ENCODE peak calls at places on chromosomes 1 and 21, in four cellular contexts. H is left ventricle myocardium inferior, P is Panc1, J is heart left ventricle. A is an unnamed sample.

GRCh38 chr1:170593173-170593572 is 61.2 kb downstream of the GORAB start:
- DNase-seq in H (no peak), P (no peak), J (no peak), A (no peak)

GRCh38 chr1:214934035-214934434 is 148.5 kb upstream of the KCNK2 start:
- DNase-seq in H (no peak), P (no peak), J (no peak), A (no peak)

GRCh38 chr1:154386643-154387352 is 18.3 kb upstream of the IL6R start:
- DNase-seq in H (no peak), P (no peak), J (no peak), A (no peak)

GRCh38 chr1:205018381-205018780 is 24.6 kb upstream of the CNTN2 start:
- DNase-seq in H (no peak), P (no peak), J (no peak), A (no peak)

GRCh38 chr1:209268479-209268878 is 315.0 kb upstream of the CAMK1G start:
- DNase-seq in H (no peak), P (no peak), J (no peak), A (no peak)

GRCh38 chr1:48025076-48025475 is 27.9 kb upstream of the TRABD2B start:
- DNase-seq in H (no peak), P (no peak), J (no peak), A (no peak)

GRCh38 chr1:96487404-96487803 is 234.2 kb upstream of the PTBP2 start:
- DNase-seq in H (no peak), P (no peak), J (no peak), A (peak; percentile 21)

GRCh38 chr1:32536117-32536516 is 3.1 kb upstream of the ZBTB8A start:
- DNase-seq in H (no peak), P (no peak), J (no peak), A (no peak)

GRCh38 chr1:168362991-168363390 is 82.3 kb downstream of the TBX19 start:
- DNase-seq in H (no peak), P (no peak), J (no peak), A (no peak)

GRCh38 chr1:110242062-110242461 is 31.9 kb downstream of the KCNC4 start:
- DNase-seq in H (no peak), P (no peak), J (no peak), A (no peak)

GRCh38 chr1:3578906-3579305 is 32.4 kb downstream of the MEGF6 start:
- DNase-seq in H (no peak), P (no peak), J (no peak), A (no peak)

GRCh38 chr1:235640580-235640979 is 9.0 kb downstream of the GNG4 start:
- DNase-seq in H (no peak), P (no peak), J (no peak), A (no peak)

GRCh38 chr1:205301842-205302588 is 19.5 kb downstream of the NUAK2 start:
- DNase-seq in H (no peak), P (no peak), J (no peak), A (no peak)

GRCh38 chr1:24351247-24351646 is 32.1 kb downstream of the GRHL3 start:
- DNase-seq in H (no peak), P (no peak), J (no peak), A (no peak)

GRCh38 chr1:32953495-32953894 is 11.1 kb downstream of the RNF19B start:
- DNase-seq in H (no peak), P (peak; percentile 82), J (no peak), A (no peak)

GRCh38 chr1:230155021-230155420 is 88.0 kb downstream of the GALNT2 start:
- DNase-seq in H (no peak), P (no peak), J (no peak), A (no peak)

GRCh38 chr1:204983121-204983520 is 59.9 kb upstream of the CNTN2 start:
- DNase-seq in H (no peak), P (no peak), J (no peak), A (no peak)

GRCh38 chr21:45818276-45818903 is 163.2 kb upstream of the COL6A1 start:
- DNase-seq in H (no peak), P (no peak), J (no peak), A (no peak)

GRCh38 chr1:188023206-188023605 is 1194.5 kb downstream of the PLA2G4A start:
- DNase-seq in H (no peak), P (no peak), J (no peak), A (no peak)

GRCh38 chr1:19385869-19386591 is 73.9 kb downstream of the SLC66A1 start:
- DNase-seq in H (peak; percentile 55), P (no peak), J (peak; percentile 67), A (no peak)

GRCh38 chr1:110601332-110601731 is 4.8 kb downstream of the KCNA2 start:
- DNase-seq in H (no peak), P (no peak), J (no peak), A (no peak)

GRCh38 chr1:15885701-15886612 is 38.5 kb downstream of the SPEN start:
- DNase-seq in H (peak; percentile 98), P (peak; percentile 55), J (peak; percentile 96), A (peak; percentile 53)

GRCh38 chr1:12075195-12076114 is 12.4 kb downstream of the TNFRSF8 start:
- DNase-seq in H (no peak), P (no peak), J (peak; percentile 36), A (no peak)

GRCh38 chr1:11817192-11817591 is 11.2 kb downstream of the CLCN6 start:
- DNase-seq in H (no peak), P (no peak), J (no peak), A (no peak)

GRCh38 chr1:112083487-112083886 is 94.0 kb upstream of the KCND3 start:
- DNase-seq in H (no peak), P (no peak), J (no peak), A (no peak)

GRCh38 chr1:149962039-149962647 is 25.5 kb upstream of the MTMR11 start:
- DNase-seq in H (no peak), P (peak; percentile 51), J (peak; percentile 45), A (no peak)

GRCh38 chr1:165068716-165069115 is 287.8 kb downstream of the LMX1A start:
- DNase-seq in H (no peak), P (no peak), J (no peak), A (no peak)

GRCh38 chr21:42746593-42747266 is 93.3 kb downstream of the PDE9A start:
- DNase-seq in H (peak; percentile 46), P (no peak), J (peak; percentile 43), A (no peak)

GRCh38 chr1:118504231-118504644 is 319.2 kb upstream of the SPAG17 start:
- DNase-seq in H (no peak), P (no peak), J (no peak), A (no peak)

GRCh38 chr1:34786521-34787325 is 5.7 kb downstream of the GJB3 start:
- DNase-seq in H (peak; percentile 70), P (peak; percentile 53), J (peak; percentile 74), A (no peak)

GRCh38 chr1:232378266-232379041 is 251.5 kb downstream of the SIPA1L2 start:
- DNase-seq in H (no peak), P (no peak), J (no peak), A (no peak)

GRCh38 chr1:27391511-27392095 is 819 bp upstream of the GPR3 start:
- DNase-seq in H (peak; percentile 58), P (no peak), J (peak; percentile 74), A (no peak)

GRCh38 chr1:169648187-169648586 is 18.3 kb upstream of the SELP start:
- DNase-seq in H (no peak), P (no peak), J (no peak), A (no peak)

GRCh38 chr1:222918746-222919477 is 104.1 kb downstream of the DISP1 start:
- DNase-seq in H (no peak), P (no peak), J (no peak), A (peak; percentile 40)

GRCh38 chr1:116334868-116335649 is 38.0 kb upstream of the ATP1A1 start:
- DNase-seq in H (no peak), P (no peak), J (no peak), A (no peak)

GRCh38 chr1:236654511-236654910 is 31.8 kb upstream of the ACTN2 start:
- DNase-seq in H (no peak), P (no peak), J (no peak), A (no peak)
- H3K27me3 ChIP-seq in H (no peaks in the 10 kb centered on the region), P (no peaks in the 10 kb centered on the region), J (no peaks in the 10 kb centered on the region), A (no peaks in the 10 kb centered on the region)

DNA sequence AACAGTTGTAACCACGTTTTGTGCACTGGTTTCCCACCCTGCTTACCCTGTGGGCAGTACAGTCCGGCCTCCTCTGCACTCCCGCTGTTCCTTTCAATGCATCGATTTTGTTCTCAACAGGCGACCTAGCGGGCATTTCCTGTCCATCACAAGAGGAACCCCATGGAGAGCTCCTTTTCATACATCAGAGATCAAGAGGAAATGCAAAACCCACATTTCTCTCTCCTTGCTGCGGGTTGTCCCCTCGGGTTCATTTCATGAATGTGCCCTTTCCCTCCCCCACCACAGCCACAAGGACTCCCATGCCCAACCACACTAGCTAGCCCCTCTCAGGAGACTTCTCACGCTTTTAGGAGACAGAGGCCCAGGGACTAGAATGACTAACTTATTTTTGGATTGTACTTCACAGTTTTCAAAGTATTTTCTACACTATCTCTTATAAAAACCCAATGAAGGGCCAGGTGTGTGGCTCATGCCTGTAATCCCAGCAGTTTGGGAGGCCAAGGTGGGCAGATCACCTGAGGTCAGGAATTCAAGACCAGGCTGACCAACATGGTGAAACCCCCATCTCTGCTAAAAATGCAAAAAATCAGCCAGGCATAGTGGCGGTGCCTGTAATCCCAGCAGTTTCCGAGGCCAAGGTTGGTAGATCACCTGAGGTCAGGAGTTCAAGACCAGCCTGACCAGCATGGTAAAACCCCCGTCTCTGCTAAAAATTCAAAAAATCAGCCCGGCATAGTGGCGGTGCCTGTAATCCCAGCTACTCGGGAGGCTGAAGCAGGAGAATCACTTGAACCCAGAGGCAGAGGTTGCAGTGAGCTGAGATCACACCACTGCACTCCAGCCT is 18.4 kb downstream of the ATP1A4 start:
- DNase-seq in H (no peak), P (no peak), J (no peak), A (no peak)
- H3K4me3 ChIP-seq in H (no peak overlapping the region), P (no peak overlapping the region), J (no peak overlapping the region), A (no peak overlapping the region)

DNA sequence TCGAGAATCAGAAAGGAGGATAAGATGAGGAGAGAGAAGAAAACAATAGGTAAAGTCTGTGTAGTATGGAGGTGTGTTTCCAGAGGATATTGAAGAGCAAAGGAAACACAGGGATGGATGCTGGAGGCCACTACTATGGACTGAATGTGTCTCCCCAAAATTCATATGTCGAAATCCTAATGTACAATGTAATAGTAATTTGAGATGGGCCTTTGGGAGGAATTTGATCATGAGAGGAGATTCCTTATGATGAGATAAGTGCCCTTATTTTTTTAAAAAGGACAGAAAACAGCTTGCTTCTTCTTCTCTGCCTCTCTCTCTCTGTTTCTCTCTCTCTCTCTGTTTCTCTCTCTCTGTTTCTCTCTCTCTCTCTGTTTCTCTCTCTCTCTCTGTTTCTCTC is 602.2 kb upstream of the ADAMTS5 start:
- DNase-seq in H (no peak), P (no peak), J (no peak), A (no peak)
- H3K27ac ChIP-seq in H (no peak overlapping the region), P (no peak overlapping the region), J (no peak overlapping the region), A (peak overlapping the region; percentile 96)

DNA sequence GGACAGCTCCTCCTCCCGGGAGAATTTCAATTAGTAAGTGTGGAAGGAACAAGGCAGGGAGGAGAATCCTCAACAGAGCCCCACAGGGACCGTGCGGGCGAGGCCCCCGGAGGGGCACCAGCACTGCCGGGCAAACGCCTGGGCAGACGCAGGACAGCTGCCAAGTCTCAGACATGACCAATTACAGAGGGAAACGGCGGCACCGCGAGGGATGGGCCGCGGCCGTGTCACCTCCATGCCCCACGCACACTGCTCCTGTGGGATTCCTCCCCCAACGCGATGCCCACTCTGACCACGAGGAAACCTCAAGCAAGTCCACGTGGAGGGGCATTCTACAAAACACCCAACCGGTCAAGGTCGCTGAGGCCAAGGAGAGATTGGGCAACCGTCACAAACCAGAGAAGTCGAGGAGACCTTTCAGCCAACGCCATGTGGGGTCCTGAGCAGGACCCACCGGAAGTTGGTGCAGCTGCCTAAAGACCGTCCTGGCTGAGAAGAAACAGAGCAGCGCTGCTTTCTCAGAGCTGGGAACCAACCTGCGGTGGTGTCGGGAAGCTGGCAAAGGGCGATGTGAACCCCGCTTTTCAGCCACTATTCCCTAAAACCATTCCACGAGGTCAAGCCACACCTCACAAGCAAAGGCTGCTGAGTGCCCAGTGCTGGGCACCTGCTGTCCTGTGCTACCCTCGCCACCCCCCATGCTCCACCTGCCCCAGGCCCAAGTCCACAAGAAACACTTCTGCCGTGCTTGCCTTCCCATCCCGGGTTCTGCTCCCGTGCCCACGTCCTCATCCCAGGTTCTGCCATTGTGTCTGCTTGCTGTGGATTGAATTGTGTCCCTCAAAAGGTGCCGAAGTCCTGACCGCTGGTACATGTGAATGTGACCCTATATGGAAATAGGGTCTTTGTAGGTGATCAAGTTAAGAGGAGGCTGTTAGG is 1.4 kb upstream of the KRTAP10-4 start:
- DNase-seq in H (no peak), P (no peak), J (no peak), A (no peak)
- H3K27me3 ChIP-seq in H (peaks cover 30% of the 10 kb centered on the region), P (no peaks in the 10 kb centered on the region), J (no peaks in the 10 kb centered on the region), A (no peaks in the 10 kb centered on the region)